ENCODE peak calls at places on chromosomes 7 and 10, in four cellular contexts. One of them, this sample, is unnamed.

GRCh38 chr7:114312649-114313048 is 102.0 kb upstream of the FOXP2 start:
- DNase-seq in GM06990: no peak
- DNase-seq in stimulated activated CD8-positive, alpha-beta memory T cell treated with anti-CD3 and anti-CD28 coated beads, Interleukin-15, amount 100 ng/mL, for 24 hours: no peak
- DNase-seq in smooth muscle cell of the brain vasculature: no peak
- DNase-seq in this sample: no peak

GRCh38 chr7:72099784-72100183 is 312.4 kb downstream of the CALN1 start:
- DNase-seq in GM06990: no peak
- DNase-seq in stimulated activated CD8-positive, alpha-beta memory T cell treated with anti-CD3 and anti-CD28 coated beads, Interleukin-15, amount 100 ng/mL, for 24 hours: no peak
- DNase-seq in smooth muscle cell of the brain vasculature: no peak
- DNase-seq in this sample: no peak

GRCh38 chr7:52958621-52959140 is 76.8 kb upstream of the POM121L12 start:
- DNase-seq in GM06990: no peak
- DNase-seq in stimulated activated CD8-positive, alpha-beta memory T cell treated with anti-CD3 and anti-CD28 coated beads, Interleukin-15, amount 100 ng/mL, for 24 hours: no peak
- DNase-seq in smooth muscle cell of the brain vasculature: no peak
- DNase-seq in this sample: no peak

GRCh38 chr10:75371010-75371409 is 30.6 kb downstream of the ZNF503 start:
- DNase-seq in GM06990: no peak
- DNase-seq in stimulated activated CD8-positive, alpha-beta memory T cell treated with anti-CD3 and anti-CD28 coated beads, Interleukin-15, amount 100 ng/mL, for 24 hours: no peak
- DNase-seq in smooth muscle cell of the brain vasculature: no peak
- DNase-seq in this sample: no peak

GRCh38 chr10:124283215-124284046 is 135.3 kb downstream of the OAT start:
- DNase-seq in GM06990: no peak
- DNase-seq in stimulated activated CD8-positive, alpha-beta memory T cell treated with anti-CD3 and anti-CD28 coated beads, Interleukin-15, amount 100 ng/mL, for 24 hours: no peak
- DNase-seq in smooth muscle cell of the brain vasculature: no peak
- DNase-seq in this sample: no peak

GRCh38 chr10:100100651-100101525 is 19.2 kb upstream of the CPN1 start:
- DNase-seq in GM06990: no peak
- DNase-seq in stimulated activated CD8-positive, alpha-beta memory T cell treated with anti-CD3 and anti-CD28 coated beads, Interleukin-15, amount 100 ng/mL, for 24 hours: no peak
- DNase-seq in smooth muscle cell of the brain vasculature: no peak
- DNase-seq in this sample: no peak

GRCh38 chr10:78520737-78521430 is 487.2 kb downstream of the RPS24 start:
- DNase-seq in GM06990: no peak
- DNase-seq in stimulated activated CD8-positive, alpha-beta memory T cell treated with anti-CD3 and anti-CD28 coated beads, Interleukin-15, amount 100 ng/mL, for 24 hours: no peak
- DNase-seq in smooth muscle cell of the brain vasculature: no peak
- DNase-seq in this sample: no peak

GRCh38 chr7:121109145-121109544 is 120.6 kb downstream of the CPED1 start:
- DNase-seq in GM06990: no peak
- DNase-seq in stimulated activated CD8-positive, alpha-beta memory T cell treated with anti-CD3 and anti-CD28 coated beads, Interleukin-15, amount 100 ng/mL, for 24 hours: no peak
- DNase-seq in smooth muscle cell of the brain vasculature: no peak
- DNase-seq in this sample: no peak

GRCh38 chr7:90180649-90181048 is 26.4 kb downstream of the STEAP1 start:
- DNase-seq in GM06990: no peak
- DNase-seq in stimulated activated CD8-positive, alpha-beta memory T cell treated with anti-CD3 and anti-CD28 coated beads, Interleukin-15, amount 100 ng/mL, for 24 hours: no peak
- DNase-seq in smooth muscle cell of the brain vasculature: no peak
- DNase-seq in this sample: no peak

GRCh38 chr7:94059747-94060146 is 55.6 kb upstream of the BET1 start:
- DNase-seq in GM06990: no peak
- DNase-seq in stimulated activated CD8-positive, alpha-beta memory T cell treated with anti-CD3 and anti-CD28 coated beads, Interleukin-15, amount 100 ng/mL, for 24 hours: no peak
- DNase-seq in smooth muscle cell of the brain vasculature: no peak
- DNase-seq in this sample: no peak

GRCh38 chr10:131833446-131834080 is 67.2 kb upstream of the PPP2R2D start:
- DNase-seq in GM06990: no peak
- DNase-seq in stimulated activated CD8-positive, alpha-beta memory T cell treated with anti-CD3 and anti-CD28 coated beads, Interleukin-15, amount 100 ng/mL, for 24 hours: no peak
- DNase-seq in smooth muscle cell of the brain vasculature: no peak
- DNase-seq in this sample: no peak

GRCh38 chr7:138864667-138865066 is 66.7 kb upstream of the ATP6V0A4 start:
- DNase-seq in GM06990: no peak
- DNase-seq in stimulated activated CD8-positive, alpha-beta memory T cell treated with anti-CD3 and anti-CD28 coated beads, Interleukin-15, amount 100 ng/mL, for 24 hours: no peak
- DNase-seq in smooth muscle cell of the brain vasculature: no peak
- DNase-seq in this sample: no peak

GRCh38 chr7:29878081-29878688 is 71.9 kb downstream of the WIPF3 start:
- DNase-seq in GM06990: peak
- DNase-seq in stimulated activated CD8-positive, alpha-beta memory T cell treated with anti-CD3 and anti-CD28 coated beads, Interleukin-15, amount 100 ng/mL, for 24 hours: no peak
- DNase-seq in smooth muscle cell of the brain vasculature: peak
- DNase-seq in this sample: no peak

GRCh38 chr7:46550864-46551263 is 629.8 kb upstream of the IGFBP3 start:
- DNase-seq in GM06990: no peak
- DNase-seq in stimulated activated CD8-positive, alpha-beta memory T cell treated with anti-CD3 and anti-CD28 coated beads, Interleukin-15, amount 100 ng/mL, for 24 hours: no peak
- DNase-seq in smooth muscle cell of the brain vasculature: no peak
- DNase-seq in this sample: no peak

GRCh38 chr10:99740933-99741559 is 9.0 kb downstream of the CUTC start:
- DNase-seq in GM06990: no peak
- DNase-seq in stimulated activated CD8-positive, alpha-beta memory T cell treated with anti-CD3 and anti-CD28 coated beads, Interleukin-15, amount 100 ng/mL, for 24 hours: no peak
- DNase-seq in smooth muscle cell of the brain vasculature: no peak
- DNase-seq in this sample: no peak

GRCh38 chr10:95360122-95360715 is 69.4 kb upstream of the PDLIM1 start:
- DNase-seq in GM06990: no peak
- DNase-seq in stimulated activated CD8-positive, alpha-beta memory T cell treated with anti-CD3 and anti-CD28 coated beads, Interleukin-15, amount 100 ng/mL, for 24 hours: no peak
- DNase-seq in smooth muscle cell of the brain vasculature: no peak
- DNase-seq in this sample: no peak

GRCh38 chr10:50997461-50997860 is 76.8 kb upstream of the PRKG1 start:
- DNase-seq in GM06990: no peak
- DNase-seq in stimulated activated CD8-positive, alpha-beta memory T cell treated with anti-CD3 and anti-CD28 coated beads, Interleukin-15, amount 100 ng/mL, for 24 hours: no peak
- DNase-seq in smooth muscle cell of the brain vasculature: no peak
- DNase-seq in this sample: no peak

GRCh38 chr10:73117976-73118743 is 7.9 kb downstream of the NUDT13 start:
- DNase-seq in GM06990: peak
- DNase-seq in stimulated activated CD8-positive, alpha-beta memory T cell treated with anti-CD3 and anti-CD28 coated beads, Interleukin-15, amount 100 ng/mL, for 24 hours: no peak
- DNase-seq in smooth muscle cell of the brain vasculature: no peak
- DNase-seq in this sample: peak

GRCh38 chr10:43390791-43391190 is 18.2 kb downstream of the HNRNPF start:
- DNase-seq in GM06990: no peak
- DNase-seq in stimulated activated CD8-positive, alpha-beta memory T cell treated with anti-CD3 and anti-CD28 coated beads, Interleukin-15, amount 100 ng/mL, for 24 hours: no peak
- DNase-seq in smooth muscle cell of the brain vasculature: no peak
- DNase-seq in this sample: no peak

GRCh38 chr7:23106491-23106800 is 861 bp downstream of the KLHL7 start:
- DNase-seq in GM06990: no peak
- DNase-seq in stimulated activated CD8-positive, alpha-beta memory T cell treated with anti-CD3 and anti-CD28 coated beads, Interleukin-15, amount 100 ng/mL, for 24 hours: no peak
- DNase-seq in smooth muscle cell of the brain vasculature: no peak
- DNase-seq in this sample: peak

This sample was measured in GM13976.